ENCODE peak calls at places on chromosomes 3 and 15, in nine cellular contexts. G is NCI-H446; V is stimulated activated CD4-positive, alpha-beta T cell treated with anti-CD3 and anti-CD28 coated beads, Interleukin-2, amount 100 ng/mL, for 48 hours; A is stimulated activated CD8-positive, alpha-beta memory T cell treated with anti-CD3 and anti-CD28 coated beads, Interleukin-2, amount 100 ng/mL, for 48 hours; W is astrocyte of the spinal cord; O is GOT3; Y is T-helper 9 cell; D is NCI-H1092; I is activated CD8-positive, alpha-beta memory T cell treated with anti-CD3 and anti-CD28 coated beads for 24 hours. Q is an unnamed sample.

GRCh38 chr3:117059054-117059989 is 349.7 kb downstream of the TUSC7 start:
- DNase-seq in G (peak; percentile 76), V (no peak), A (no peak), W (peak; percentile 23), O (no peak), Y (no peak), D (peak; percentile 59), I (no peak), Q (no peak)

GRCh38 chr3:106029941-106030619 is 161.3 kb upstream of the CBLB start:
- DNase-seq in G (no peak), V (no peak), A (no peak), W (peak; percentile 11), O (no peak), Y (no peak), D (no peak), I (no peak), Q (no peak)

GRCh38 chr3:4826237-4827100 is 152.8 kb upstream of the BHLHE40 start:
- DNase-seq in G (peak; percentile 45), V (no peak), A (no peak), W (peak; percentile 47), O (no peak), Y (no peak), D (no peak), I (no peak), Q (no peak)

GRCh38 chr3:37237252-37237651 is 62.9 kb upstream of the LRRFIP2 start:
- DNase-seq in G (no peak), V (no peak), A (no peak), W (no peak), O (no peak), Y (no peak), D (no peak), I (no peak), Q (no peak)

GRCh38 chr3:127639173-127640030 is 10.4 kb downstream of the PODXL2 start:
- DNase-seq in G (no peak), V (no peak), A (no peak), W (no peak), O (no peak), Y (no peak), D (no peak), I (no peak), Q (no peak)

GRCh38 chr3:126026761-126027160 is 57.2 kb downstream of the SLC41A3 start:
- DNase-seq in G (no peak), V (no peak), A (no peak), W (no peak), O (no peak), Y (no peak), D (no peak), I (peak; percentile 32), Q (no peak)

GRCh38 chr15:75637245-75638009 is 2.6 kb downstream of the IMP3 start:
- DNase-seq in G (no peak), V (no peak), A (no peak), W (no peak), O (no peak), Y (no peak), D (no peak), I (no peak), Q (no peak)

GRCh38 chr3:55486857-55487375 is at the start of gene WNT5A:
- DNase-seq in G (no peak), V (no peak), A (no peak), W (peak; percentile 53), O (no peak), Y (no peak), D (no peak), I (no peak), Q (peak; percentile 62)

GRCh38 chr3:136949708-136950107 is 8.1 kb upstream of the IL20RB start:
- DNase-seq in G (no peak), V (no peak), A (no peak), W (peak; percentile 32), O (no peak), Y (no peak), D (no peak), I (no peak), Q (no peak)

GRCh38 chr3:82410366-82410765 is 648.9 kb upstream of the GBE1 start:
- DNase-seq in G (no peak), V (no peak), A (no peak), W (no peak), O (no peak), Y (no peak), D (no peak), I (no peak), Q (no peak)

GRCh38 chr3:196219194-196219969 is 3.0 kb downstream of the SLC51A start:
- DNase-seq in G (peak; percentile 45), V (peak; percentile 47), A (peak; percentile 27), W (peak; percentile 92), O (peak; percentile 83), Y (peak; percentile 43), D (peak; percentile 63), I (peak; percentile 77), Q (no peak)

GRCh38 chr3:54772046-54772445 is 155.8 kb downstream of the LRTM1 start:
- DNase-seq in G (no peak), V (no peak), A (no peak), W (no peak), O (no peak), Y (no peak), D (no peak), I (no peak), Q (no peak)

GRCh38 chr3:195097331-195098255 is 173.4 kb downstream of the XXYLT1 start:
- DNase-seq in G (no peak), V (no peak), A (no peak), W (no peak), O (no peak), Y (no peak), D (no peak), I (no peak), Q (no peak)

Q was measured in mesothelial cell of epicardium.